ENCODE peak calls at places on chromosomes 16 and 17, in six cellular contexts. Y is AG10803, P is MM.1S, L is pancreas, A is body of pancreas, B is lower lobe of right lung. D is an unnamed sample.

GRCh38 chr16:71708696-71709095 is 15.8 kb downstream of the PHLPP2 start:
- DNase-seq in Y (no peak), P (no peak), L (no peak), A (no peak), B (no peak), D (no peak)

GRCh38 chr17:58968662-58969061 is 138.0 kb downstream of the TRIM37 start:
- DNase-seq in Y (no peak), P (no peak), L (no peak), A (no peak), B (no peak), D (no peak)

GRCh38 chr17:76236603-76237002 is 3.7 kb downstream of the RNF157 start:
- DNase-seq in Y (no peak), P (no peak), L (no peak), A (no peak), B (no peak), D (no peak)

GRCh38 chr16:50326835-50327465 is 41.8 kb downstream of the BRD7 start:
- DNase-seq in Y (peak; percentile 40), P (peak; percentile 79), L (no peak), A (no peak), B (no peak), D (peak; percentile 57)

GRCh38 chr17:50642722-50643656 is 8.3 kb downstream of the ABCC3 start:
- DNase-seq in Y (no peak), P (no peak), L (no peak), A (no peak), B (no peak), D (no peak)

GRCh38 chr16:12002447-12003006 is 26.0 kb downstream of the SNX29 start:
- DNase-seq in Y (peak; percentile 68), P (no peak), L (no peak), A (no peak), B (no peak), D (no peak)

GRCh38 chr16:86121611-86122010 is 222.6 kb downstream of the IRF8 start:
- DNase-seq in Y (no peak), P (no peak), L (no peak), A (no peak), B (no peak), D (no peak)

GRCh38 chr16:85303354-85303883 is 191.1 kb upstream of the CIBAR2 start:
- DNase-seq in Y (no peak), P (no peak), L (peak; percentile 91), A (peak; percentile 78), B (peak; percentile 79), D (peak; percentile 89)

GRCh38 chr16:59259074-59259963 is 525.2 kb upstream of the GOT2 start:
- DNase-seq in Y (peak; percentile 12), P (no peak), L (no peak), A (no peak), B (no peak), D (no peak)

GRCh38 chr16:23990507-23990906 is 154.7 kb downstream of the PRKCB start:
- DNase-seq in Y (no peak), P (no peak), L (no peak), A (no peak), B (no peak), D (no peak)

GRCh38 chr17:20986767-20987510 is 55.9 kb downstream of the USP22 start:
- DNase-seq in Y (no peak), P (no peak), L (no peak), A (no peak), B (no peak), D (no peak)

GRCh38 chr16:55204923-55205322 is 119.1 kb upstream of the IRX6 start:
- DNase-seq in Y (no peak), P (no peak), L (no peak), A (no peak), B (no peak), D (no peak)
- TF ChIP-seq CTCF in Y (no peak), P (no peak), L (no peak), A (no peak), B (no peak), D (no peak)

DNA sequence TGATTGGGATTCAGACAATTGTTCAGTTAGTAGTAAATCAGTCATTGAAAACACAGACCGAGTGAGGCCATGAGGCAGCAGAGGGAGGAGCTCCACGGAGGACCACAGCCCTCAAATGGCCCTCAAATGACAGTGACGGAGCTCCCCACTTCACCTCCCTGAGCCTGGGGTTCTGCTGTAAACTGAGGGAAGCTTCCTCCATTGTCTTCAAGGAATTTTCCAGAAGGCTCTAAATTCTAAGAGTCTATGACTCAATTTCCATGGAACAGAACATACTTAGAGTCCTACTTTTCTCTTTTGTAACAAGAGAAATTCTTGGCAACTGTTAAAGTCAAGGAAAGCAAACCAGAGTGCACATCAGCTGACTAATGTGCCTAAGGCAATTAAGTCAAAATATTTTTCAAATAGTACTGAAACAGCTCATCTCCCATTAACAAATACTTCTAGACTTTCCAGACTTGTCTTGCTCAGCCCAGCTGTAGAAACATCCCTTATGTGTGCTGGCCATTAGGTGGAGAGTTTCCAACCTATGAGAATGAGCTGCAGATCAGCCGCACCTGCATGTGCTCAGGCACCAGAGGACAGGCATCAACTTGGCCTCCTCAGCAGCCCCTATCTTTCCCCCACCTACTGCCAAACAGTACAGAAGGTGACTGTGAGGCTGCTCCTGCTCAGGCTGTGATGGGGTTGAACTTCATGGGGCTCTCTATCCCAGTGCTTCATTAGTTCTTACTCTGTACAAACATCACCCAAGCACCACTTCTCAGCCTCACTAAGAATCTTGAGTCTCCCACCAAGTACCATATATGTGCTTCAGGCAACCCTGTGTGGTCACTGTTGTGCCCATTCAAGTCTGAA is 32.3 kb downstream of the TEX2 start:
- DNase-seq in Y (peak; percentile 96), P (no peak), L (no peak), A (no peak), B (no peak), D (no peak)
- TF ChIP-seq CTCF in Y (no peak), P (no peak), L (no peak), A (no peak), B (no peak), D (no peak)

GRCh38 chr16:66660422-66661209 is 35.9 kb downstream of the CMTM4 start:
- DNase-seq in Y (peak; percentile 86), P (no peak), L (peak; percentile 62), A (peak; percentile 52), B (peak; percentile 66), D (no peak)

GRCh38 chr16:66658143-66658859 is 38.2 kb downstream of the CMTM4 start:
- DNase-seq in Y (no peak), P (no peak), L (no peak), A (no peak), B (no peak), D (no peak)

GRCh38 chr16:66661210-66661560 is 35.4 kb downstream of the CMTM4 start:
- DNase-seq in Y (no peak), P (no peak), L (no peak), A (no peak), B (no peak), D (no peak)

GRCh38 chr16:66658860-66659190 is 37.7 kb downstream of the CMTM4 start:
- DNase-seq in Y (no peak), P (no peak), L (no peak), A (no peak), B (no peak), D (no peak)

DNA sequence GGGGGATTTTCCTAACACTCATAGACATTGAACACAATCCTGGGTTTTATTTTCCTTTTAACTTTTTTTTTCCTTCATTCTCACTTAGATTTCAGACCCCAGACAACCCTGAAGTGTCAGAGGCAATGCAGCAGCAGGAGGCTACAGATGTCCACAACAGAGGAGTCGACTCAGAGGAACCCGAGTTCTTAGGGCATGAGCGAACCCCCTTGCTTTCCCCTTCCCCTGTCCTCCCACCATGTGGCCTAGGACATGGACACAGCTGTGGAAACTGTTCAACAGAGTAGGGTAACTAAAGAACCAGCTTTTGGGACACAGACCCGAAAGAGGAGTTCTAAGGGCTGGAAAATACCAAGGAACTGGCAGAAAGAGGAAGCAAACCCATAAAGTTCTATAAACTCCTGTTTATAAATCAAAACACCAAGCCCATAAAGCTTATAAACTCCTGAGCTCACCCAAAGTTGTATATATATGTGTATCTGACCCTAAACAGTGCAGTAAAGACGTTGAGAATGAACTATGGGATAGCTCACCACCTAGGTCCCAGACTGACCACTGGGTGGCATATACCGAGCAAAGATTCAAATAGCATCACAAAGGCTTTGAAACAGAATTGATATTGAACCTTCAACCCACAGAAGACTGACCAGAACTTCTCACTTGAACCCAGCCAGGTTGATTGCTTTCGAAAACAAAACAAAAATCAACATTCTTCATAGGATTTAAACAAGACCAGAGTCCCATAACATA is 33.9 kb downstream of the CMTM4 start:
- DNase-seq in Y (peak; percentile 43), P (peak; percentile 10), L (no peak), A (no peak), B (no peak), D (peak; percentile 22)
- TF ChIP-seq CTCF in Y (peak; percentile 68), P (peak; percentile 22), L (no peak), A (peak; percentile 35), B (peak; percentile 42), D (peak; percentile 21)

GRCh38 chr17:81860756-81861568 is 627 bp upstream of the P4HB start:
- DNase-seq in Y (peak; percentile 100), P (peak; percentile 100), L (peak; percentile 99), A (peak; percentile 99), B (peak; percentile 99), D (peak; percentile 100)
- TF ChIP-seq CTCF in Y (no peak), P (no peak), L (no peak), A (peak; percentile 71), B (no peak), D (no peak)

GRCh38 chr17:29071303-29071702 is 28.4 kb downstream of the PIPOX start:
- DNase-seq in Y (no peak), P (no peak), L (no peak), A (no peak), B (no peak), D (no peak)

GRCh38 chr17:29069526-29070041 is 26.6 kb downstream of the PIPOX start:
- DNase-seq in Y (no peak), P (no peak), L (no peak), A (no peak), B (no peak), D (no peak)

GRCh38 chr17:29070795-29071194 is 27.9 kb downstream of the PIPOX start:
- DNase-seq in Y (no peak), P (no peak), L (no peak), A (no peak), B (no peak), D (no peak)

GRCh38 chr17:29068828-29069227 is 25.9 kb downstream of the PIPOX start:
- DNase-seq in Y (no peak), P (no peak), L (no peak), A (no peak), B (no peak), D (no peak)

DNA sequence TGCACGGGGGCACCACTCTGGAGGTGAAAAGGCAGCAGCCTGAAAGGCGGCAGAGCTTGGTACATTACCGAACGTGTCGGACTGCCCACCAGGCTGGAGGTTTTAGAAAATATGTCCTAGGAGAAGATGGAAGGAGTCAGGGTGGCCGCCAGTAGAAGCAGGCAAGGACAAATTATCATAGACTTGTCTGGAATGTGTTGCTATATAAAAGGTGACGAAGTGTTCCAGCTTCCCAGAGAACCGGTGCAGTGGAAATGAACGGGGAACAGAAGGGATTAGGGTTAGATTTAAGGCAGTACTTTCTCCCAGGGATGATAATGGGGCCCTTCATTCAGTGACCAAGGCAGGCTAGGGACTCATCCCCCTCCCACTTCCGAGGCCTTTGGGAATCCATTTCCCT is 27.4 kb downstream of the PIPOX start:
- DNase-seq in Y (no peak), P (no peak), L (no peak), A (no peak), B (no peak), D (no peak)
- TF ChIP-seq CTCF in Y (no peak), P (no peak), L (no peak), A (no peak), B (no peak), D (no peak)

D was measured in GM20000.